ENCODE peak calls at places on chromosome 20, in nine cellular contexts. F is astrocyte, M is HCT116, X is HepG2, E is PC-9, O is endothelial cell of umbilical vein, U is mammary epithelial cell, B is neural progenitor cell, Q is GM23248. D is an unnamed sample.

GRCh38 chr20:50096237-50096636 is 16.7 kb downstream of the UBE2V1 start:
- DNase-seq in O (no peak), F (no peak), X (no peak), B (no peak), Q (no peak), E (no peak), U (no peak), M (no peak), D (no peak)

GRCh38 chr20:62352402-62353288 is 14.5 kb downstream of the LAMA5 start:
- DNase-seq in E (no peak), U (peak; percentile 69), B (no peak), F (no peak), M (no peak), O (no peak), Q (no peak), X (no peak), D (no peak)

GRCh38 chr20:50298554-50299324 is 108.1 kb downstream of the CEBPB start:
- DNase-seq in O (no peak), B (no peak), E (no peak), F (no peak), X (no peak), Q (no peak), M (no peak), U (peak; percentile 89), D (no peak)

GRCh38 chr20:51450221-51450712 is 92.3 kb downstream of the NFATC2 start:
- DNase-seq in U (peak; percentile 58), X (no peak), B (no peak), O (no peak), Q (no peak), F (no peak), E (no peak), M (no peak), D (no peak)

GRCh38 chr20:59832406-59833156 is 100.9 kb downstream of the SYCP2 start:
- DNase-seq in X (no peak), B (no peak), O (no peak), E (no peak), Q (no peak), M (no peak), U (no peak), F (no peak), D (no peak)

GRCh38 chr20:46261456-46262253 is 46.6 kb downstream of the CDH22 start:
- DNase-seq in X (no peak), E (no peak), O (no peak), B (no peak), M (no peak), Q (no peak), F (no peak), U (no peak), D (no peak)

GRCh38 chr20:57137676-57138075 is 128.8 kb downstream of the BMP7 start:
- DNase-seq in F (no peak), U (no peak), B (no peak), M (no peak), X (no peak), E (no peak), O (no peak), Q (no peak), D (no peak)

GRCh38 chr20:62598761-62599194 is 43.5 kb upstream of the SLCO4A1 start:
- DNase-seq in U (no peak), O (no peak), X (no peak), E (peak; percentile 64), B (no peak), Q (no peak), F (no peak), M (peak; percentile 84), D (no peak)

GRCh38 chr20:5001174-5002076 is at the start of gene SLC23A2:
- DNase-seq in X (no peak), U (no peak), O (peak; percentile 17), F (peak; percentile 22), Q (peak; percentile 63), E (peak; percentile 45), M (no peak), B (peak; percentile 66), D (no peak)

GRCh38 chr20:4998160-4998651 is 3.1 kb downstream of the SLC23A2 start:
- DNase-seq in X (peak; percentile 65), Q (peak; percentile 13), M (no peak), F (no peak), B (peak; percentile 14), E (no peak), O (no peak), U (no peak), D (no peak)

GRCh38 chr20:5000263-5001173 is 792 bp downstream of the SLC23A2 start:
- DNase-seq in Q (peak; percentile 54), X (peak; percentile 54), M (no peak), F (no peak), O (no peak), E (no peak), U (no peak), B (peak; percentile 62), D (no peak)

GRCh38 chr20:5002077-5002413 is 735 bp upstream of the SLC23A2 start:
- DNase-seq in Q (peak; percentile 31), M (no peak), X (no peak), E (no peak), B (peak; percentile 18), F (no peak), O (no peak), U (no peak), D (no peak)

DNA sequence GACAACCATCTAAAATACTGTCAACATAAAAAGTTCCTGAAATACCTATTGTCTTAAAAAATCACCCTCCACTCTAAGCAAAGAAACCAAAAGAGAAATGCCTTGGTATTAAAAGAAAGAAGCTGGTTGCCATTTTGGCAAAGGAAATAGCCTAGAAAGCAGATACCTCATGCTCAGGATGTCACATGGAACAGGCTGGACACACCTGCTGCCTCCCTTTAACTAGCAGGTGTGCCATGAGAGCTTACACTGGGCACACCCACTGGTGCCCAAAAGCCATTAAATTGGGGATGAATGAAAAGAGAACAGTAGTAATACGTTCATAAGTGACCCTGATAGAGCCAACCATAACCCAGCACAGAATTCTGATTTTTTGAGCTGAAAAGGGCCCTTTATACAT is 1.5 kb downstream of the SLC23A2 start:
- DNase-seq in Q (no peak), B (no peak), O (no peak), U (no peak), X (no peak), M (no peak), E (no peak), F (no peak), D (no peak)
- H3K27ac ChIP-seq in Q (no peak overlapping the region), B (no peak overlapping the region), O (no peak overlapping the region), U (no peak overlapping the region), X (peak overlapping the region; percentile 45), M (no peak overlapping the region), E (no peak overlapping the region), F (no peak overlapping the region), D (no peak overlapping the region)

GRCh38 chr20:36862857-36863668 is 12.9 kb upstream of the TLDC2 start:
- DNase-seq in Q (peak; percentile 62), X (no peak), B (peak; percentile 53), O (peak; percentile 19), E (no peak), U (no peak), M (no peak), F (no peak), D (no peak)

GRCh38 chr20:36860339-36860738 is 15.6 kb upstream of the TLDC2 start:
- DNase-seq in E (no peak), O (no peak), U (no peak), B (no peak), M (no peak), X (no peak), F (no peak), Q (no peak), D (no peak)

GRCh38 chr20:36860811-36861624 is 14.9 kb upstream of the TLDC2 start:
- DNase-seq in M (no peak), F (no peak), X (no peak), Q (no peak), U (no peak), B (no peak), E (no peak), O (no peak), D (no peak)

GRCh38 chr20:36861625-36861874 is 14.4 kb upstream of the TLDC2 start:
- DNase-seq in X (no peak), E (no peak), F (no peak), B (no peak), O (no peak), Q (peak; percentile 53), M (no peak), U (no peak), D (no peak)

DNA sequence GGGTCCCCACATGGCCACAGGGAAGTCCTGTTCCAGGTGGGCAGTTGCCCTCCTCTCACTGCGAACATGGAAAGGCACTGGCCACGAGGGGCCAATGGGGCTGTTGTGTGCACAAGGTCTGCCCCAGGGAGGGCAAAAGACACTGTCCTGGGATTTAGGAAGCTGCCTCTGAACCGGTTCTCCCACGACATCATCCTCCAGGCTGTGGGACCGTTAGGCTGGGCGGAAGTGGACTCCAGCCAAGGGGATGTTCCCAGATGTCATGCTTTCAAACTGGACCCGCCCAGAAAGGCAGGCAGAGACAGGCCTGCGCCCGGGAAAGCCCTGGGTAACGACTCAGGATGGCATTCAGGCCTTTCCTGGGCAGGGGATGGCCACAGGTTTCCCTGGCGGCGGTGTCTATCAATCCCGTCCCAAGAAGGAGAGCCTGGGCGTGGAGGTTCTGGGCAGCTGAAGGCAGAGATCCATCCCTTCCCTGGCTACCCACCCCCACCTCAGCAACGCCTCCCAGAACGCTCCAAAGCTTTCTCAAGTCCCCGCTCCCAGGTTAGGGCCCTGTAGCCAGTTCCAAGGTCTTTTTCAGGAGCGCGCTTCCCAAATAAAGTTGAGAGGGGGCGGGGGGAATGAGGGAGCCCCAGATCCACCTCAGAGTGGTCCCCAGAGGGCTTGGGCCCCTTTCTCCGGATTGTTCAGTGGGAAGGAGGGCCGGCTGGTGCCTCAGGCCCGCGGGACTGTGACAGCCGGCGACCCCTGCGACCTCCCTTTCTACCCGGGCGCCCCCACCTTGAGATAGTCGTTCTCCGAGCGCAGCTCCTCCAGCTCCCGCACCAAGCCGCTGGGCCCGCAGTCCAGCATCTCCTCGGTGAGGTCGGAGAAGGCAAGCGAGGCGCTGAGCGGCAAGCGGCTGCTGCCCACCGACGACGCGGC is 13.8 kb upstream of the TLDC2 start:
- DNase-seq in E (peak; percentile 38), Q (peak; percentile 95), X (peak; percentile 87), M (peak; percentile 42), F (peak; percentile 66), U (peak; percentile 99), O (peak; percentile 44), B (peak; percentile 55), D (peak; percentile 85)
- TF ChIP-seq EZH2 in E (no peak), Q (no peak), X (no peak), M (no peak), F (no peak), U (no peak), O (no peak), B (no peak), D (no peak)

DNA sequence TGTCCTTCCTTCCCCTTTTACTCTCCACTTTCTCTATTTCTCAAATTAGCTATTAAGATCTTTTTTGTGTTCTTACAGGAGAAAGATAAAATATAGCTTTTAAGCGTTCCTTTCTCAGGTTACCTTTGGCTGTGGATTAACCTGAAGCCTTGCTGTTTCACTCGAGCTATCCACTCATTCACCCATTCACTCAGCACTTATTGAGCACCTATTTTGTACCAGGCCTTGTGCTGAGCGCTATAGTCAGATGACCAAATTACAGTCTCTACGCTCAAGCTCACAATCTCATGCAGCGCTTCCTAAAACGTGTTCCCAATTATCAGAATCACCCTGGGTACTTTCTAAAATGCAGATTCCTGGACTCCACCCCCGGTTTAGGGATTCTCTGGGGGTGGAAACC is 1.8 kb upstream of the CEP250 start:
- DNase-seq in X (no peak), U (no peak), M (no peak), F (no peak), Q (no peak), O (no peak), E (no peak), B (no peak), D (no peak)
- H3K4me3 ChIP-seq in X (no peak overlapping the region), U (peak overlapping the region; percentile 33), M (peak overlapping the region; percentile 83), F (peak overlapping the region; percentile 98), Q (no peak overlapping the region), O (no peak overlapping the region), E (peak overlapping the region; percentile 78), B (peak overlapping the region; percentile 72), D (no peak overlapping the region)

DNA sequence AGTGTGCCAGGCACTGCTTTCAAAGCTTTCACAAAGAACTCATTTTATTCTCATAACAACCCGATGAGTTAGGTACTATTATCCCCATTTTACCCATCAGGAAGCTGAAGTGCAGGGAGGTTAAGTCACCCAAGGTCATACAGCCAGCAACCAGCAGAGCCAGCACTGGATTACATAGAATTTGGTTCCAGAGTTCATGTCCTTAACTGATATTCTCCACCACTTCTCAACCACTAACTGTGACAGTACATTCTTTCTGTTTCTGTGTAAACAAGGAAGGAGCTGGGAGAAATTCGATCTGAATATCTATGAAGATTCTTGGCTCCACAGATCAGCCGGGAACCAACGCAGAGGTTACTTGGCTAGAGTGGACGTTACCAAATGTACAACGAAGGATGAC is 98.0 kb downstream of the KIF16B start:
- DNase-seq in B (no peak), Q (peak; percentile 13), O (no peak), X (peak; percentile 98), E (peak; percentile 82), F (peak; percentile 45), U (no peak), M (no peak), D (no peak)
- H3K27ac ChIP-seq in B (no peak overlapping the region), Q (peak overlapping the region; percentile 12), O (no peak overlapping the region), X (peak overlapping the region; percentile 71), E (peak overlapping the region; percentile 9), F (no peak overlapping the region), U (no peak overlapping the region), M (no peak overlapping the region), D (no peak overlapping the region)

D was measured in keratinocyte.